ENCODE peak calls at places on chromosomes 2 and 18, in eight cellular contexts. C is endothelial cell; L is stimulated activated CD8-positive, alpha-beta memory T cell treated with anti-CD3 and anti-CD28 coated beads, Interleukin-7, amount 100 ng/mL, for 4 hours; U is Right ventricle myocardium inferior; W is stimulated activated CD4-positive, alpha-beta T cell treated with anti-CD3 and anti-CD28 coated beads, TNF-alpha, amount 100 ng/mL, for 24 hours; P is ascending aorta; S is naive thymus-derived CD4-positive, alpha-beta T cell; T is GM20000. G is an unnamed sample.

GRCh38 chr2:15761056-15761455 is 169.4 kb downstream of the DDX1 start:
- DNase-seq in P (no peak), W (no peak), U (no peak), T (no peak), S (no peak), C (no peak), L (no peak), G (no peak)

GRCh38 chr2:219199470-219200211 is 6.9 kb upstream of the ZFAND2B start:
- DNase-seq in U (no peak), W (no peak), L (no peak), P (no peak), T (no peak), S (no peak), C (no peak), G (no peak)

GRCh38 chr2:2735041-2735440 is 404.0 kb upstream of the MYT1L start:
- DNase-seq in L (no peak), S (no peak), U (no peak), C (no peak), T (no peak), W (no peak), P (no peak), G (no peak)

GRCh38 chr2:231810905-231811304 is 24.7 kb downstream of the COPS7B start:
- DNase-seq in T (no peak), S (no peak), W (no peak), C (no peak), P (no peak), U (no peak), L (no peak), G (peak; percentile 33)

GRCh38 chr2:51553456-51553855 is 521.5 kb upstream of the NRXN1 start:
- DNase-seq in C (no peak), W (no peak), L (no peak), P (no peak), S (no peak), U (no peak), T (no peak), G (no peak)

GRCh38 chr2:233287871-233288270 is 19.7 kb upstream of the SAG start:
- DNase-seq in L (no peak), W (no peak), U (no peak), S (no peak), P (no peak), C (no peak), T (no peak), G (no peak)

GRCh38 chr2:96505231-96505889 is at the start of gene NEURL3:
- DNase-seq in C (no peak), U (no peak), T (peak; percentile 41), L (no peak), S (no peak), P (no peak), W (no peak), G (peak; percentile 83)

GRCh38 chr2:106638609-106639008 is 151.4 kb downstream of the CD8B2 start:
- DNase-seq in U (no peak), S (no peak), W (no peak), P (no peak), T (no peak), L (no peak), C (no peak), G (no peak)

GRCh38 chr18:34740101-34740500 is 30.0 kb downstream of the DTNA start:
- DNase-seq in W (no peak), S (no peak), L (no peak), U (no peak), T (no peak), P (no peak), C (no peak), G (no peak)

GRCh38 chr2:86372641-86373502 is 35.4 kb upstream of the REEP1 start:
- DNase-seq in L (no peak), T (no peak), U (no peak), P (no peak), S (no peak), W (no peak), C (peak; percentile 51), G (peak; percentile 48)

GRCh38 chr2:74618410-74619083 is 29.6 kb downstream of the M1AP start:
- DNase-seq in W (no peak), C (no peak), U (no peak), S (no peak), T (no peak), P (no peak), L (no peak), G (no peak)

GRCh38 chr18:13321923-13322322 is 103.4 kb downstream of the LDLRAD4 start:
- DNase-seq in P (no peak), C (no peak), U (no peak), T (no peak), L (no peak), W (no peak), S (no peak), G (no peak)

GRCh38 chr2:30684026-30684425 is 123.2 kb downstream of the CAPN13 start:
- DNase-seq in U (no peak), S (no peak), W (no peak), C (no peak), T (no peak), L (no peak), P (no peak), G (no peak)

GRCh38 chr2:13193900-13194299 is 477.2 kb downstream of the TRIB2 start:
- DNase-seq in U (no peak), W (no peak), P (no peak), L (no peak), C (peak; percentile 7), T (peak; percentile 13), S (no peak), G (peak; percentile 8)

GRCh38 chr2:60676950-60677349 is 79.1 kb upstream of the PAPOLG start:
- DNase-seq in S (no peak), L (no peak), T (no peak), U (no peak), P (no peak), C (no peak), W (no peak), G (no peak)

GRCh38 chr18:76234559-76234958 is 260.5 kb downstream of the ZNF516 start:
- DNase-seq in W (no peak), C (no peak), P (no peak), S (no peak), T (no peak), L (no peak), U (no peak), G (no peak)

GRCh38 chr2:138182913-138183312 is 218.6 kb downstream of the HNMT start:
- DNase-seq in T (no peak), C (no peak), S (no peak), P (no peak), U (no peak), L (no peak), W (no peak), G (no peak)

GRCh38 chr18:35038881-35039491 is 2.2 kb upstream of the MAPRE2 start:
- DNase-seq in S (no peak), C (no peak), P (no peak), T (no peak), L (no peak), U (no peak), W (no peak), G (no peak)

GRCh38 chr2:39059366-39059952 is 61.4 kb downstream of the SOS1 start:
- DNase-seq in C (no peak), S (no peak), L (no peak), U (no peak), T (peak; percentile 21), W (no peak), P (no peak), G (peak; percentile 25)

GRCh38 chr2:9138507-9139085 is 68.0 kb upstream of the ASAP2 start:
- DNase-seq in P (no peak), U (peak; percentile 45), C (peak; percentile 63), W (no peak), T (peak; percentile 42), S (no peak), L (no peak), G (no peak)

GRCh38 chr18:79960921-79961526 is 3.4 kb upstream of the HSBP1L1 start:
- DNase-seq in U (no peak), C (no peak), T (no peak), S (no peak), W (no peak), P (no peak), L (no peak), G (no peak)

GRCh38 chr2:75047907-75048625 is 89.6 kb downstream of the POLE4 start:
- DNase-seq in L (no peak), P (no peak), C (no peak), W (no peak), U (no peak), S (no peak), T (no peak), G (peak; percentile 25)

GRCh38 chr2:120741514-120742448 is 6.1 kb downstream of the GLI2 start:
- DNase-seq in T (no peak), W (no peak), U (no peak), P (no peak), S (no peak), C (no peak), L (no peak), G (no peak)

GRCh38 chr2:165149439-165149838 is 54.4 kb downstream of the SCN3A start:
- DNase-seq in U (no peak), W (no peak), S (no peak), C (no peak), T (peak; percentile 1), P (no peak), L (no peak), G (no peak)

GRCh38 chr18:59021500-59021899 is 118.2 kb upstream of the SEC11C start:
- DNase-seq in L (no peak), C (no peak), W (no peak), U (no peak), S (no peak), P (no peak), T (no peak), G (no peak)

GRCh38 chr2:64637931-64638330 is 15.8 kb downstream of the SERTAD2 start:
- DNase-seq in S (no peak), C (no peak), T (no peak), P (no peak), W (no peak), L (no peak), U (peak; percentile 42), G (no peak)

GRCh38 chr2:131519466-131519865 is 8.2 kb upstream of the CCDC74A start:
- DNase-seq in T (no peak), U (no peak), P (no peak), W (no peak), L (no peak), S (no peak), C (no peak), G (no peak)

GRCh38 chr2:101961287-101962242 is 30.2 kb upstream of the IL1R2 start:
- DNase-seq in T (no peak), U (peak; percentile 89), C (no peak), W (no peak), L (no peak), S (no peak), P (peak; percentile 61), G (no peak)

GRCh38 chr2:10285578-10286198 is 17.0 kb upstream of the HPCAL1 start:
- DNase-seq in C (no peak), S (no peak), U (peak; percentile 90), T (no peak), P (peak; percentile 75), W (no peak), L (no peak), G (peak; percentile 41)

GRCh38 chr2:46304635-46305034 is 7.4 kb downstream of the EPAS1 start:
- DNase-seq in C (no peak), W (no peak), S (no peak), U (no peak), T (no peak), P (no peak), L (no peak), G (no peak)